ENCODE peak calls at places on chromosomes 3 and 15, in nine cellular contexts. One of them, this sample, is unnamed.
A peak's percentile ranks its signal among the peaks of the same experiment; 100 is the strongest.

GRCh38 chr3:118108769-118109168 is 925.9 kb downstream of the IGSF11 start:
- DNase-seq in HTR-8/SVneo: no peak
- DNase-seq in naive thymus-derived CD8-positive, alpha-beta T cell: no peak
- DNase-seq in NCI-H774: no peak
- DNase-seq in dermis blood vessel endothelial cell: no peak
- DNase-seq in colonic mucosa: no peak
- DNase-seq in stimulated activated CD8-positive, alpha-beta memory T cell treated with anti-CD3 and anti-CD28 coated beads, Interleukin-7, amount 100 ng/mL, for 4 hours: no peak
- DNase-seq in AG09319: no peak
- DNase-seq in GM23248: no peak
- DNase-seq in this sample: no peak

GRCh38 chr3:22421589-22421988 is 670.6 kb upstream of the ZNF385D start:
- DNase-seq in HTR-8/SVneo: no peak
- DNase-seq in naive thymus-derived CD8-positive, alpha-beta T cell: no peak
- DNase-seq in NCI-H774: no peak
- DNase-seq in dermis blood vessel endothelial cell: no peak
- DNase-seq in colonic mucosa: no peak
- DNase-seq in stimulated activated CD8-positive, alpha-beta memory T cell treated with anti-CD3 and anti-CD28 coated beads, Interleukin-7, amount 100 ng/mL, for 4 hours: no peak
- DNase-seq in AG09319: no peak
- DNase-seq in GM23248: no peak
- DNase-seq in this sample: no peak

GRCh38 chr15:38883987-38884386 is 319.4 kb upstream of the RASGRP1 start:
- DNase-seq in HTR-8/SVneo: no peak
- DNase-seq in naive thymus-derived CD8-positive, alpha-beta T cell: no peak
- DNase-seq in NCI-H774: no peak
- DNase-seq in dermis blood vessel endothelial cell: peak; percentile 49
- DNase-seq in colonic mucosa: no peak
- DNase-seq in stimulated activated CD8-positive, alpha-beta memory T cell treated with anti-CD3 and anti-CD28 coated beads, Interleukin-7, amount 100 ng/mL, for 4 hours: no peak
- DNase-seq in AG09319: no peak
- DNase-seq in GM23248: peak; percentile 43
- DNase-seq in this sample: no peak

GRCh38 chr3:169117264-169117663 is 546.2 kb downstream of the MECOM start:
- DNase-seq in HTR-8/SVneo: no peak
- DNase-seq in naive thymus-derived CD8-positive, alpha-beta T cell: no peak
- DNase-seq in NCI-H774: no peak
- DNase-seq in dermis blood vessel endothelial cell: peak; percentile 99
- DNase-seq in colonic mucosa: no peak
- DNase-seq in stimulated activated CD8-positive, alpha-beta memory T cell treated with anti-CD3 and anti-CD28 coated beads, Interleukin-7, amount 100 ng/mL, for 4 hours: no peak
- DNase-seq in AG09319: no peak
- DNase-seq in GM23248: no peak
- DNase-seq in this sample: no peak

GRCh38 chr15:66940368-66940767 is 125.0 kb upstream of the SMAD3 start:
- DNase-seq in HTR-8/SVneo: no peak
- DNase-seq in naive thymus-derived CD8-positive, alpha-beta T cell: no peak
- DNase-seq in NCI-H774: no peak
- DNase-seq in dermis blood vessel endothelial cell: no peak
- DNase-seq in colonic mucosa: no peak
- DNase-seq in stimulated activated CD8-positive, alpha-beta memory T cell treated with anti-CD3 and anti-CD28 coated beads, Interleukin-7, amount 100 ng/mL, for 4 hours: no peak
- DNase-seq in AG09319: no peak
- DNase-seq in GM23248: peak; percentile 58
- DNase-seq in this sample: no peak

GRCh38 chr15:80953953-80954778 is 35.5 kb downstream of the MESD start:
- DNase-seq in HTR-8/SVneo: no peak
- DNase-seq in naive thymus-derived CD8-positive, alpha-beta T cell: no peak
- DNase-seq in NCI-H774: no peak
- DNase-seq in dermis blood vessel endothelial cell: no peak
- DNase-seq in colonic mucosa: no peak
- DNase-seq in stimulated activated CD8-positive, alpha-beta memory T cell treated with anti-CD3 and anti-CD28 coated beads, Interleukin-7, amount 100 ng/mL, for 4 hours: no peak
- DNase-seq in AG09319: no peak
- DNase-seq in GM23248: no peak
- DNase-seq in this sample: no peak

GRCh38 chr3:56115698-56116097 is 352.6 kb downstream of the ERC2 start:
- DNase-seq in HTR-8/SVneo: no peak
- DNase-seq in naive thymus-derived CD8-positive, alpha-beta T cell: no peak
- DNase-seq in NCI-H774: no peak
- DNase-seq in dermis blood vessel endothelial cell: no peak
- DNase-seq in colonic mucosa: no peak
- DNase-seq in stimulated activated CD8-positive, alpha-beta memory T cell treated with anti-CD3 and anti-CD28 coated beads, Interleukin-7, amount 100 ng/mL, for 4 hours: no peak
- DNase-seq in AG09319: no peak
- DNase-seq in GM23248: no peak
- DNase-seq in this sample: no peak

GRCh38 chr15:79432345-79433311 is 492 bp downstream of the MINAR1 start:
- DNase-seq in HTR-8/SVneo: no peak
- DNase-seq in naive thymus-derived CD8-positive, alpha-beta T cell: no peak
- DNase-seq in NCI-H774: no peak
- DNase-seq in dermis blood vessel endothelial cell: no peak
- DNase-seq in colonic mucosa: no peak
- DNase-seq in stimulated activated CD8-positive, alpha-beta memory T cell treated with anti-CD3 and anti-CD28 coated beads, Interleukin-7, amount 100 ng/mL, for 4 hours: no peak
- DNase-seq in AG09319: no peak
- DNase-seq in GM23248: peak; percentile 42
- DNase-seq in this sample: no peak

GRCh38 chr3:56744016-56744415 is 57.7 kb downstream of the ARHGEF3 start:
- DNase-seq in HTR-8/SVneo: no peak
- DNase-seq in naive thymus-derived CD8-positive, alpha-beta T cell: no peak
- DNase-seq in NCI-H774: no peak
- DNase-seq in dermis blood vessel endothelial cell: no peak
- DNase-seq in colonic mucosa: no peak
- DNase-seq in stimulated activated CD8-positive, alpha-beta memory T cell treated with anti-CD3 and anti-CD28 coated beads, Interleukin-7, amount 100 ng/mL, for 4 hours: no peak
- DNase-seq in AG09319: no peak
- DNase-seq in GM23248: no peak
- DNase-seq in this sample: no peak

GRCh38 chr15:50996641-50997040 is 88.2 kb downstream of the AP4E1 start:
- DNase-seq in HTR-8/SVneo: no peak
- DNase-seq in naive thymus-derived CD8-positive, alpha-beta T cell: no peak
- DNase-seq in NCI-H774: no peak
- DNase-seq in dermis blood vessel endothelial cell: no peak
- DNase-seq in colonic mucosa: no peak
- DNase-seq in stimulated activated CD8-positive, alpha-beta memory T cell treated with anti-CD3 and anti-CD28 coated beads, Interleukin-7, amount 100 ng/mL, for 4 hours: no peak
- DNase-seq in AG09319: no peak
- DNase-seq in GM23248: peak; percentile 89
- DNase-seq in this sample: no peak

GRCh38 chr15:36371509-36371908 is 207.9 kb upstream of the CDIN1 start:
- DNase-seq in HTR-8/SVneo: no peak
- DNase-seq in naive thymus-derived CD8-positive, alpha-beta T cell: no peak
- DNase-seq in NCI-H774: no peak
- DNase-seq in dermis blood vessel endothelial cell: no peak
- DNase-seq in colonic mucosa: no peak
- DNase-seq in stimulated activated CD8-positive, alpha-beta memory T cell treated with anti-CD3 and anti-CD28 coated beads, Interleukin-7, amount 100 ng/mL, for 4 hours: no peak
- DNase-seq in AG09319: no peak
- DNase-seq in GM23248: peak; percentile 39
- DNase-seq in this sample: no peak

GRCh38 chr3:171260430-171260829 is 199.8 kb downstream of the TNIK start:
- DNase-seq in HTR-8/SVneo: no peak
- DNase-seq in naive thymus-derived CD8-positive, alpha-beta T cell: no peak
- DNase-seq in NCI-H774: no peak
- DNase-seq in dermis blood vessel endothelial cell: no peak
- DNase-seq in colonic mucosa: no peak
- DNase-seq in stimulated activated CD8-positive, alpha-beta memory T cell treated with anti-CD3 and anti-CD28 coated beads, Interleukin-7, amount 100 ng/mL, for 4 hours: no peak
- DNase-seq in AG09319: no peak
- DNase-seq in GM23248: no peak
- DNase-seq in this sample: no peak

GRCh38 chr15:66099950-66100671 is 153.4 kb downstream of the MEGF11 start:
- DNase-seq in HTR-8/SVneo: no peak
- DNase-seq in naive thymus-derived CD8-positive, alpha-beta T cell: no peak
- DNase-seq in NCI-H774: no peak
- DNase-seq in dermis blood vessel endothelial cell: no peak
- DNase-seq in colonic mucosa: no peak
- DNase-seq in stimulated activated CD8-positive, alpha-beta memory T cell treated with anti-CD3 and anti-CD28 coated beads, Interleukin-7, amount 100 ng/mL, for 4 hours: no peak
- DNase-seq in AG09319: no peak
- DNase-seq in GM23248: no peak
- DNase-seq in this sample: no peak

GRCh38 chr3:184639351-184639750 is 72.5 kb downstream of the MAGEF1 start:
- DNase-seq in HTR-8/SVneo: no peak
- DNase-seq in naive thymus-derived CD8-positive, alpha-beta T cell: no peak
- DNase-seq in NCI-H774: no peak
- DNase-seq in dermis blood vessel endothelial cell: no peak
- DNase-seq in colonic mucosa: no peak
- DNase-seq in stimulated activated CD8-positive, alpha-beta memory T cell treated with anti-CD3 and anti-CD28 coated beads, Interleukin-7, amount 100 ng/mL, for 4 hours: no peak
- DNase-seq in AG09319: no peak
- DNase-seq in GM23248: no peak
- DNase-seq in this sample: no peak

GRCh38 chr3:40243056-40243455 is 66.5 kb upstream of the EIF1B start:
- DNase-seq in HTR-8/SVneo: no peak
- DNase-seq in naive thymus-derived CD8-positive, alpha-beta T cell: no peak
- DNase-seq in NCI-H774: no peak
- DNase-seq in dermis blood vessel endothelial cell: no peak
- DNase-seq in colonic mucosa: no peak
- DNase-seq in stimulated activated CD8-positive, alpha-beta memory T cell treated with anti-CD3 and anti-CD28 coated beads, Interleukin-7, amount 100 ng/mL, for 4 hours: no peak
- DNase-seq in AG09319: no peak
- DNase-seq in GM23248: no peak
- DNase-seq in this sample: no peak

GRCh38 chr3:110234831-110235230 is 836.8 kb upstream of the NECTIN3 start:
- DNase-seq in HTR-8/SVneo: no peak
- DNase-seq in naive thymus-derived CD8-positive, alpha-beta T cell: no peak
- DNase-seq in NCI-H774: no peak
- DNase-seq in dermis blood vessel endothelial cell: no peak
- DNase-seq in colonic mucosa: no peak
- DNase-seq in stimulated activated CD8-positive, alpha-beta memory T cell treated with anti-CD3 and anti-CD28 coated beads, Interleukin-7, amount 100 ng/mL, for 4 hours: no peak
- DNase-seq in AG09319: no peak
- DNase-seq in GM23248: peak; percentile 62
- DNase-seq in this sample: no peak

GRCh38 chr3:71930056-71930991 is 145.4 kb upstream of the PROK2 start:
- DNase-seq in HTR-8/SVneo: peak; percentile 13
- DNase-seq in naive thymus-derived CD8-positive, alpha-beta T cell: no peak
- DNase-seq in NCI-H774: no peak
- DNase-seq in dermis blood vessel endothelial cell: peak; percentile 18
- DNase-seq in colonic mucosa: no peak
- DNase-seq in stimulated activated CD8-positive, alpha-beta memory T cell treated with anti-CD3 and anti-CD28 coated beads, Interleukin-7, amount 100 ng/mL, for 4 hours: no peak
- DNase-seq in AG09319: no peak
- DNase-seq in GM23248: peak; percentile 87
- DNase-seq in this sample: no peak

GRCh38 chr15:50767332-50767861 is 1.9 kb upstream of the SPPL2A start:
- DNase-seq in HTR-8/SVneo: no peak
- DNase-seq in naive thymus-derived CD8-positive, alpha-beta T cell: no peak
- DNase-seq in NCI-H774: no peak
- DNase-seq in dermis blood vessel endothelial cell: no peak
- DNase-seq in colonic mucosa: peak; percentile 55
- DNase-seq in stimulated activated CD8-positive, alpha-beta memory T cell treated with anti-CD3 and anti-CD28 coated beads, Interleukin-7, amount 100 ng/mL, for 4 hours: no peak
- DNase-seq in AG09319: no peak
- DNase-seq in GM23248: no peak
- DNase-seq in this sample: no peak

This sample was measured in T follicular helper cell.